ENCODE peak calls at places on chromosomes 1 and 21, in five cellular contexts. V is heart right ventricle, W is Panc1, Z is Peyer's patch, S is upper lobe of right lung. T is an unnamed sample.
A peak's percentile ranks its signal among the peaks of the same experiment; 100 is the strongest.

GRCh38 chr1:63779338-63779819 is 5.6 kb downstream of the ROR1 start:
- DNase-seq in V (no peak), W (no peak), Z (no peak), S (no peak), T (no peak)

GRCh38 chr21:41680444-41681335 is 86.2 kb downstream of the RIPK4 start:
- DNase-seq in V (no peak), W (peak; percentile 35), Z (no peak), S (peak; percentile 63), T (no peak)

GRCh38 chr1:205179842-205180241 is 31.7 kb downstream of the DSTYK start:
- DNase-seq in V (no peak), W (no peak), Z (no peak), S (no peak), T (no peak)

GRCh38 chr1:78340006-78340405 is 150.8 kb upstream of the PTGFR start:
- DNase-seq in V (no peak), W (peak; percentile 22), Z (no peak), S (no peak), T (no peak)

GRCh38 chr1:15579683-15580047 is 5.2 kb downstream of the AGMAT start:
- DNase-seq in V (no peak), W (no peak), Z (no peak), S (no peak), T (no peak)

GRCh38 chr1:165549908-165550480 is 6.2 kb downstream of the LRRC52 start:
- DNase-seq in V (no peak), W (no peak), Z (no peak), S (no peak), T (no peak)

GRCh38 chr1:11990303-11991032 is 10.2 kb downstream of the MFN2 start:
- DNase-seq in V (peak; percentile 85), W (peak; percentile 66), Z (no peak), S (no peak), T (no peak)

GRCh38 chr1:8347635-8348034 is 29.7 kb downstream of the SLC45A1 start:
- DNase-seq in V (no peak), W (no peak), Z (no peak), S (no peak), T (no peak)

GRCh38 chr1:59738152-59738551 is 76.6 kb upstream of the HOOK1 start:
- DNase-seq in V (no peak), W (no peak), Z (no peak), S (no peak), T (peak; percentile 89)

GRCh38 chr1:97119775-97120174 is 398.2 kb downstream of the PTBP2 start:
- DNase-seq in V (no peak), W (no peak), Z (no peak), S (no peak), T (no peak)

GRCh38 chr1:57093122-57093521 is 127.3 kb upstream of the C8B start:
- DNase-seq in V (no peak), W (no peak), Z (no peak), S (no peak), T (no peak)

GRCh38 chr21:38938343-38938742 is 132.6 kb downstream of the ETS2 start:
- DNase-seq in V (no peak), W (no peak), Z (peak; percentile 9), S (no peak), T (no peak)

GRCh38 chr1:232227171-232227740 is 402.7 kb downstream of the SIPA1L2 start:
- DNase-seq in V (peak; percentile 10), W (no peak), Z (no peak), S (no peak), T (no peak)

GRCh38 chr1:2204384-2205190 is 10.0 kb upstream of the FAAP20 start:
- DNase-seq in V (peak; percentile 86), W (no peak), Z (peak; percentile 89), S (peak; percentile 91), T (no peak)

GRCh38 chr1:40662864-40663263 is 2.6 kb downstream of the RIMS3 start:
- DNase-seq in V (no peak), W (no peak), Z (no peak), S (no peak), T (no peak)

GRCh38 chr1:67105508-67105907 is 29.3 kb downstream of the C1orf141 start:
- DNase-seq in V (no peak), W (no peak), Z (no peak), S (no peak), T (no peak)

GRCh38 chr1:17845583-17845982 is 90.5 kb downstream of the ACTL8 start:
- DNase-seq in V (no peak), W (no peak), Z (no peak), S (no peak), T (no peak)

GRCh38 chr21:43880111-43880985 is 15.3 kb downstream of the AGPAT3 start:
- DNase-seq in V (no peak), W (no peak), Z (peak; percentile 66), S (peak; percentile 80), T (no peak)

GRCh38 chr1:200850554-200850953 is 22.2 kb upstream of the GPR25 start:
- DNase-seq in V (no peak), W (no peak), Z (no peak), S (no peak), T (no peak)

GRCh38 chr1:116031299-116031698 is 55.0 kb downstream of the SLC22A15 start:
- DNase-seq in V (no peak), W (no peak), Z (no peak), S (no peak), T (no peak)

GRCh38 chr1:170685166-170685565 is 21.2 kb downstream of the PRRX1 start:
- DNase-seq in V (no peak), W (no peak), Z (no peak), S (no peak), T (no peak)

GRCh38 chr1:84603941-84604830 is 29.9 kb upstream of the CTBS start:
- DNase-seq in V (peak; percentile 76), W (peak; percentile 97), Z (no peak), S (no peak), T (no peak)

GRCh38 chr21:35697321-35697808 is 363.0 kb downstream of the SETD4 start:
- DNase-seq in V (peak; percentile 80), W (no peak), Z (no peak), S (peak; percentile 76), T (peak; percentile 13)

GRCh38 chr1:226429051-226429461 is 21.2 kb upstream of the PARP1 start:
- DNase-seq in V (no peak), W (no peak), Z (no peak), S (no peak), T (no peak)

DNA sequence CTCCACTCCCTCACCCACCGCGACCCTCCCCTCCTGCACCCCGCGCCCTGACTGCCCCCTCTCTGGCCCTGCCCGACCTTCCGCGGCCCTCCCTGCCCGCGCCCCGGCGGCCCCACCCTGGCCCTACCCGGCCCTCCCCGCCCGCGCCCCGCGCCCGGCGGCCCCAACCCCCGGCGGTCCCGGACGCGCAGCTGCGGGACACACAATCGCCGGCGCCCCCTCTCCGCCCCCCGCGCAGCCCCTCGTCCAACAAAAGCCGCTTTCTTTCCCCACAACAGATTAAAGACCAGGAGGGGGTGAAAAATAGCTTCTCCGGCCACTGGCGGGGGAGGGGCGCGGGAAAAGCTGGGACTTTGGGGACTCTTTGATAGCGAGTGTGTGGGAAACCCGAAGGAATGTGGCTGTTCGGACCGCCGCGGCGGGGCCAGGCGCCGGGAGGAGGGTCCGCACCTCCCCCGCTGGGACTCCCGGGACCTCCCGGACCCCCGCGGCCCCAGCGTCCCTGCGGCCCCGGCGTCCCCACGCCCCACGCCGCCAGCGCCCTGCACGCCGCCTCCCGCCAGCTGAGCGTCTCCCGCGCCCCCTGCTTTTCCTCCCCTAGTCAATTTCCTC is 8.8 kb upstream of the ID3 start:
- DNase-seq in V (peak; percentile 54), W (no peak), Z (no peak), S (no peak), T (no peak)
- H3K4me3 ChIP-seq in V (peak overlapping the region; percentile 43), W (peak overlapping the region; percentile 44), Z (peak overlapping the region; percentile 58), S (peak overlapping the region; percentile 56), T (peak overlapping the region; percentile 44)

GRCh38 chr21:42809171-42809570 is 70.2 kb downstream of the WDR4 start:
- DNase-seq in V (no peak), W (no peak), Z (no peak), S (no peak), T (no peak)
- TF ChIP-seq CTCF in V (no peak), W (no peak), Z (no peak), S (no peak), T (no peak)

DNA sequence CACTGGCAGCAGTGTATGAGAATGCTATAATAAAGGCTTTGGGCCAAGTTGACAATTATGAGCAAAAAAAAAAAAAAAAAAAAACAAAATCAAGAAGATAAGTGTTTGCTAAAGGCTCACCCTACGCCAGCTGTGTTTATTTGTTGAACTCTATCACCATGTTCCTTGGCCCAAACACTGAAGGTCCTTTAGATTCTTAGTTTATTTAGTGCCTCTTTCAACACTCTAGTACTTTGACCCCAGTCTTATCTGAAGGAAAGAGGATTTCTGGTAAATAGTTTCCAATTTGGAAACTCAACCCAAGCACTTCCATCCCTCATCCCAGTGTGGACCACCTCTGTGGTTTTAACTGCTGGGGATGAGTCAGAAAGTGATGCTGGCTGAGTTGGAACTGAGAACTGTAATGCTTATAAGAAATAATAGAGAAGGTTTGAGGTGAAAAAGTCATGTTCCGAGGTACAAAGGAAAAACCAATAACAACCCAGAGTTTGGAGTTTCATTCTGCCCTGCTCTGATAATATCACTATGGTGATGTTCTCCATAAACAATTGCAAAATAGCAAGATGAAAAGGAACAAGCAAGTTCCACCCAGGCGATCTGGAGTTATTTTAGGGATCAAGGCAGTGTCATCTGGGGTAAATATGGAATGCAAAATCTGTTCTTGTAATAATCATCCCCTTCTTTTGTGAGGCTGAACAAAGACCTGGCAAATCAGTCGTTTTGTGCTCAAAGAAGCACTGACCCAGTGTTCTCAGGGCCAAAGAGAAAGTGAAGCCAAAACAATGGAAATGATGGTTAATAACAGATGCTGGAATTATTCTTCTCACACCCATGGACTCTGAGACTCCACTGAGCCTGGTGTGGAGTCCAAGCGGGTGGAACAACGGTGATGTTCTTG is 19.7 kb upstream of the CAPZB start:
- DNase-seq in V (peak; percentile 44), W (no peak), Z (no peak), S (no peak), T (peak; percentile 93)
- H3K4me3 ChIP-seq in V (no peak overlapping the region), W (no peak overlapping the region), Z (no peak overlapping the region), S (no peak overlapping the region), T (no peak overlapping the region)

GRCh38 chr1:21508580-21509350 is 458 bp upstream of the ALPL start:
- DNase-seq in V (peak; percentile 68), W (no peak), Z (peak; percentile 73), S (peak; percentile 93), T (no peak)
- TF ChIP-seq CTCF in V (peak; percentile 68), W (peak; percentile 89), Z (peak; percentile 49), S (peak; percentile 52), T (peak; percentile 41)

GRCh38 chr1:52629021-52629643 is 3.8 kb upstream of the SHISAL2A start:
- DNase-seq in V (no peak), W (no peak), Z (no peak), S (no peak), T (no peak)
- H3K4me3 ChIP-seq in V (no peak overlapping the region), W (no peak overlapping the region), Z (no peak overlapping the region), S (no peak overlapping the region), T (no peak overlapping the region)

GRCh38 chr1:151254217-151255213 is at the start of gene PSMD4:
- DNase-seq in V (peak; percentile 96), W (peak; percentile 93), Z (peak; percentile 94), S (peak; percentile 96), T (peak; percentile 94)
- TF ChIP-seq CTCF in V (peak; percentile 17), W (no peak), Z (no peak), S (no peak), T (no peak)